ENCODE peak calls at places on chromosomes 7 and 10, in six cellular contexts. O is AG04450, N is stomach, Y is GM12865, S is spleen, P is mesothelial cell of epicardium. T is an unnamed sample.

GRCh38 chr10:109945473-109946177 is 22.3 kb upstream of the XPNPEP1 start:
- DNase-seq in O (no peak), N (no peak), Y (no peak), S (no peak), P (no peak), T (no peak)

GRCh38 chr10:121927361-121927840 is 430 bp downstream of the ATE1 start:
- DNase-seq in O (no peak), N (peak), Y (peak), S (no peak), P (no peak), T (peak)

GRCh38 chr10:11742779-11743298 is 657 bp downstream of the ECHDC3 start:
- DNase-seq in O (no peak), N (no peak), Y (no peak), S (no peak), P (no peak), T (peak)

GRCh38 chr7:130944997-130945396 is 211.0 kb upstream of the KLF14 start:
- DNase-seq in O (no peak), N (no peak), Y (no peak), S (no peak), P (no peak), T (no peak)

GRCh38 chr7:137801003-137801402 is 45.8 kb downstream of the DGKI start:
- DNase-seq in O (no peak), N (no peak), Y (no peak), S (no peak), P (no peak), T (no peak)

GRCh38 chr7:104652434-104652833 is 324.0 kb downstream of the LHFPL3 start:
- DNase-seq in O (no peak), N (no peak), Y (no peak), S (no peak), P (no peak), T (no peak)

GRCh38 chr7:135620980-135621850 is 41.1 kb upstream of the STMP1 start:
- DNase-seq in O (peak), N (no peak), Y (peak), S (no peak), P (no peak), T (peak)

GRCh38 chr7:127888825-127889224 is 142.4 kb downstream of the LRRC4 start:
- DNase-seq in O (no peak), N (no peak), Y (no peak), S (no peak), P (no peak), T (no peak)

GRCh38 chr10:58266826-58267712 is 625 bp downstream of the IPMK start:
- DNase-seq in O (no peak), N (peak), Y (peak), S (peak), P (peak), T (peak)

GRCh38 chr7:63037242-63037641 is 961.4 kb upstream of the ZNF722 start:
- DNase-seq in O (no peak), N (no peak), Y (no peak), S (no peak), P (no peak), T (no peak)

GRCh38 chr7:23474098-23474828 is 4.0 kb upstream of the IGF2BP3 start:
- DNase-seq in O (peak), N (peak), Y (peak), S (peak), P (peak), T (peak)

GRCh38 chr7:145692237-145692950 is 424.2 kb upstream of the CNTNAP2 start:
- DNase-seq in O (no peak), N (no peak), Y (no peak), S (no peak), P (no peak), T (no peak)

GRCh38 chr7:86320886-86321285 is 322.8 kb upstream of the GRM3 start:
- DNase-seq in O (no peak), N (no peak), Y (no peak), S (no peak), P (no peak), T (no peak)

GRCh38 chr7:1487466-1487865 is 16.7 kb downstream of the INTS1 start:
- DNase-seq in O (no peak), N (no peak), Y (no peak), S (no peak), P (no peak), T (no peak)

GRCh38 chr7:77837966-77838365 is 39.4 kb downstream of the PHTF2 start:
- DNase-seq in O (no peak), N (no peak), Y (no peak), S (no peak), P (no peak), T (no peak)

GRCh38 chr10:69845574-69846251 is 44.0 kb downstream of the COL13A1 start:
- DNase-seq in O (no peak), N (no peak), Y (no peak), S (peak), P (no peak), T (no peak)

GRCh38 chr7:98254951-98255610 is 3.0 kb upstream of the TECPR1 start:
- DNase-seq in O (no peak), N (no peak), Y (no peak), S (no peak), P (no peak), T (no peak)

GRCh38 chr10:49837096-49837495 is 75.0 kb upstream of the OGDHL start:
- DNase-seq in O (no peak), N (no peak), Y (no peak), S (no peak), P (no peak), T (no peak)

GRCh38 chr10:122140941-122141623 is 130.0 kb upstream of the BTBD16 start:
- DNase-seq in O (peak), N (peak), Y (no peak), S (no peak), P (no peak), T (no peak)

GRCh38 chr7:24836084-24836483 is 78.8 kb upstream of the GSDME start:
- DNase-seq in O (no peak), N (no peak), Y (peak), S (no peak), P (no peak), T (peak)

GRCh38 chr7:128914566-128915151 is 4.2 kb upstream of the KCP start:
- DNase-seq in O (no peak), N (no peak), Y (peak), S (peak), P (no peak), T (peak)

GRCh38 chr7:6387734-6388294 is 59.9 kb downstream of the DAGLB start:
- DNase-seq in O (no peak), N (no peak), Y (no peak), S (no peak), P (no peak), T (no peak)

GRCh38 chr7:121107923-121108498 is 119.5 kb downstream of the CPED1 start:
- DNase-seq in O (no peak), N (no peak), Y (peak), S (no peak), P (no peak), T (peak)

GRCh38 chr10:102776779-102777417 is 33.1 kb downstream of the WBP1L start:
- DNase-seq in O (peak), N (peak), Y (no peak), S (no peak), P (peak), T (no peak)

GRCh38 chr7:123367508-123368122 is 166.8 kb downstream of the IQUB start:
- DNase-seq in O (no peak), N (no peak), Y (peak), S (no peak), P (no peak), T (peak)

GRCh38 chr10:117175215-117175900 is 21.9 kb upstream of the KCNK18 start:
- DNase-seq in O (no peak), N (no peak), Y (no peak), S (peak), P (peak), T (peak)

GRCh38 chr7:21939136-21939857 is 6.4 kb downstream of the CDCA7L start:
- DNase-seq in O (no peak), N (no peak), Y (peak), S (no peak), P (no peak), T (peak)

GRCh38 chr7:120583835-120584586 is 273.9 kb downstream of the TSPAN12 start:
- DNase-seq in O (peak), N (no peak), Y (no peak), S (no peak), P (no peak), T (no peak)

GRCh38 chr7:148711191-148712102 is 12.7 kb downstream of the CUL1 start:
- DNase-seq in O (no peak), N (no peak), Y (peak), S (no peak), P (no peak), T (no peak)

GRCh38 chr7:39923086-39923485 is 27.0 kb upstream of the CDK13 start:
- DNase-seq in O (no peak), N (no peak), Y (no peak), S (no peak), P (no peak), T (no peak)

GRCh38 chr7:7639847-7640220 is 718 bp upstream of the UMAD1 start:
- DNase-seq in O (no peak), N (no peak), Y (peak), S (no peak), P (no peak), T (peak)

DNA sequence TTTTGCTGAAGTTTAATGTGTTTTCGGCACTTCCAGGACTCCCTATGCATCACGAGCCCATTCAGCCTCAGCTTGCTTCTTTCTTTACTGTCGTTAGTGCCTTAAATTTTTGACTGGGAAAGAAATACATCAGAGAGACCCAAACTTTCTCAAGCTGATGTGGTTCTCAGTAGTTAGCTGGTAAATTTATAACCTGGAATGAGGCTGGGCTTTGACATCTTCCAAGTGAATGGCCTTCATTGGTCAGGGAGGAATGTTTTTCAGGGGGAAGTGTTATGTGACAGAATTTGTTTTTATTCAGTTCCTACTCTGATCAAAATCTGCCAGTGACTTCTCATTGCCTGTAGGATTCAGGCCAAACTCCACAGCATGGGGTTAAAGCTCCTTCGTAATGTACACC is 296.9 kb downstream of the SORCS3 start:
- DNase-seq in O (no peak), N (no peak), Y (no peak), S (no peak), P (no peak), T (no peak)
- TF ChIP-seq CTCF in O (no peak), N (no peak), Y (no peak), S (no peak), P (no peak), T (no peak)

GRCh38 chr10:21336476-21337170 is 188.9 kb downstream of the SKIDA1 start:
- DNase-seq in O (peak), N (no peak), Y (no peak), S (no peak), P (no peak), T (no peak)
- TF ChIP-seq CTCF in O (no peak), N (no peak), Y (no peak), S (no peak), P (no peak), T (no peak)

GRCh38 chr10:80729896-80730295 is 192.2 kb downstream of the SH2D4B start:
- DNase-seq in O (no peak), N (no peak), Y (no peak), S (no peak), P (no peak), T (no peak)
- TF ChIP-seq CTCF in O (no peak), N (no peak), Y (no peak), S (no peak), P (no peak), T (no peak)

GRCh38 chr7:57438244-57438643 is 11.7 kb upstream of the ZNF716 start:
- DNase-seq in O (no peak), N (no peak), Y (no peak), S (no peak), P (no peak), T (no peak)
- TF ChIP-seq CTCF in O (no peak), N (no peak), Y (no peak), S (no peak), P (no peak), T (no peak)

GRCh38 chr7:41045556-41046123 is 657.2 kb downstream of the INHBA start:
- DNase-seq in O (no peak), N (peak), Y (peak), S (no peak), P (no peak), T (peak)
- TF ChIP-seq CTCF in O (no peak), N (no peak), Y (peak), S (no peak), P (no peak), T (no peak)

GRCh38 chr10:42753507-42754154 is 29.0 kb upstream of the BMS1 start:
- DNase-seq in O (no peak), N (no peak), Y (no peak), S (peak), P (no peak), T (peak)

GRCh38 chr10:42755028-42755451 is 27.6 kb upstream of the BMS1 start:
- DNase-seq in O (no peak), N (no peak), Y (no peak), S (no peak), P (no peak), T (peak)

GRCh38 chr10:42754155-42755027 is 28.2 kb upstream of the BMS1 start:
- DNase-seq in O (no peak), N (no peak), Y (no peak), S (no peak), P (no peak), T (peak)

GRCh38 chr10:42755591-42756093 is 27.0 kb upstream of the BMS1 start:
- DNase-seq in O (no peak), N (no peak), Y (no peak), S (no peak), P (no peak), T (no peak)

GRCh38 chr10:42753126-42753506 is 29.5 kb upstream of the BMS1 start:
- DNase-seq in O (peak), N (peak), Y (peak), S (peak), P (peak), T (peak)
- TF ChIP-seq CTCF in O (peak), N (peak), Y (peak), S (peak), P (peak), T (peak)

GRCh38 chr7:131995324-131995723 is 438.9 kb upstream of the PODXL start:
- DNase-seq in O (no peak), N (no peak), Y (no peak), S (no peak), P (no peak), T (no peak)
- TF ChIP-seq CTCF in O (no peak), N (no peak), Y (no peak), S (no peak), P (no peak), T (no peak)

GRCh38 chr10:15208221-15208620 is 39.7 kb upstream of the NMT2 start:
- DNase-seq in O (no peak), N (no peak), Y (no peak), S (no peak), P (no peak), T (no peak)
- TF ChIP-seq CTCF in O (no peak), N (no peak), Y (no peak), S (no peak), P (no peak), T (no peak)

DNA sequence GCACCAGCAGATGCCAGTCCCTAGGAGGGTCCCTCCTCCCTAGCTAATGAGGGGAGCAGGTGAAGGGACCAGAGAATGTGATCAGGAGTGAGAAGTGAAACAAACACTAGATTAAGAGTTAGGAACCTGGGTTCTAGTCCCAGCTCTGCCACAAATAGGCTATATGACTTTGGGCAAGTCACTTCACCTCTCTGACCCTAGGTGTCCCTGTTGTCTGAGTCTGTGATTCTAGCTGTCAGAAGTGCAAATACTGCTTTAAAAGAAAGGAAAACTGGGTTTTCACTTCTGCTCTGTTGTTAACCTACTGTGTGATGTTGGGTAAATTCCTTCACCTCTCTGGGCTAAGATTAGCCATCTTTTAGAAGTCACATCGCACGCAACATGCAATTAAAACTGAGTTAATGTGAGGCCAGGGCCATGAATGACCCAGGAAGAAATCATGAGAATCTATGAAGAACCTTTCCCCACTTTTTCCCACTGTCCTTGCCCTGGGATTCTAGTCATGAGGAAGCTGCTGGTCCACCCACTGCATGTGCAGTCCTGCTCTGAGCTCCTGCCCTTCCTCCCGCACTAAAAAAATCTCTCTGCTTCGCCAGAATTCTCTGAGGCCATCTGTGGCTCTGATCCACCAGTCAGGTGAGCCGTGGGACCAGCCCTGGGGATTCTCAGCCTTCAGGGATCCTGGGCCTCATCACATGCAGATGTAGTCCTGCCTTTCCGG is 181.8 kb downstream of the PLXNA4 start:
- DNase-seq in O (no peak), N (no peak), Y (peak), S (no peak), P (no peak), T (no peak)
- TF ChIP-seq CTCF in O (no peak), N (no peak), Y (peak), S (peak), P (no peak), T (no peak)